ENCODE peak calls at places on chromosomes 16 and 17, in seven cellular contexts. R, H, X, J, W, G and N are unnamed samples.

GRCh38 chr17:17836818-17837379 is at the start of gene SREBF1:
- DNase-seq in R (no peak), H (no peak), X (no peak), J (peak), W (peak), G (peak), N (no peak)

GRCh38 chr17:73985466-73986015 is 217.9 kb upstream of the RPL38 start:
- DNase-seq in R (no peak), H (no peak), X (no peak), J (no peak), W (no peak), G (no peak), N (no peak)

GRCh38 chr16:9449597-9449996 is 358.2 kb downstream of the HAPSTR1 start:
- DNase-seq in R (no peak), H (no peak), X (no peak), J (no peak), W (no peak), G (no peak), N (no peak)

GRCh38 chr17:11981862-11982261 is 15.4 kb downstream of the ZNF18 start:
- DNase-seq in R (no peak), H (no peak), X (no peak), J (no peak), W (no peak), G (no peak), N (no peak)

GRCh38 chr17:4956493-4957061 is 5.7 kb downstream of the ENO3 start:
- DNase-seq in R (no peak), H (no peak), X (no peak), J (peak), W (no peak), G (no peak), N (no peak)

GRCh38 chr17:49576121-49576905 is 642 bp downstream of the NXPH3 start:
- DNase-seq in R (peak), H (peak), X (no peak), J (no peak), W (no peak), G (peak), N (no peak)

GRCh38 chr17:7989781-7990655 is 12.4 kb upstream of the GUCY2D start:
- DNase-seq in R (peak), H (peak), X (peak), J (peak), W (peak), G (peak), N (peak)

GRCh38 chr17:63436523-63437110 is 9.5 kb downstream of the CYB561 start:
- DNase-seq in R (no peak), H (no peak), X (no peak), J (no peak), W (no peak), G (no peak), N (no peak)

GRCh38 chr16:55663770-55664677 is 8.2 kb downstream of the SLC6A2 start:
- DNase-seq in R (no peak), H (no peak), X (no peak), J (no peak), W (no peak), G (peak), N (no peak)

GRCh38 chr17:62162898-62163297 is 97.8 kb upstream of the MED13 start:
- DNase-seq in R (peak), H (no peak), X (no peak), J (no peak), W (no peak), G (peak), N (no peak)

GRCh38 chr17:2634361-2634960 is 41.0 kb downstream of the PAFAH1B1 start:
- DNase-seq in R (no peak), H (peak), X (no peak), J (no peak), W (no peak), G (peak), N (peak)

GRCh38 chr17:19531780-19532501 is 1.7 kb upstream of the SLC47A1 start:
- DNase-seq in R (no peak), H (no peak), X (no peak), J (no peak), W (no peak), G (no peak), N (no peak)

GRCh38 chr16:86291491-86291890 is 218.8 kb upstream of the FOXF1 start:
- DNase-seq in R (no peak), H (no peak), X (no peak), J (no peak), W (no peak), G (no peak), N (no peak)